ENCODE peak calls at places on chromosomes 3 and 15, in eight cellular contexts. L is transverse colon, C is Peyer's patch, X is endothelial cell of umbilical vein, B is HCT116, K is prostate gland, P is breast epithelium, S is tibial nerve. O is an unnamed sample.

GRCh38 chr15:80945605-80946004 is 44.0 kb downstream of the MESD start:
- DNase-seq in B (no peak), X (no peak), S (no peak), C (no peak), L (no peak), P (no peak), K (no peak), O (no peak)

GRCh38 chr15:64944961-64945360 is 33.3 kb downstream of the ANKDD1A start:
- DNase-seq in X (no peak), L (no peak), C (no peak), P (no peak), B (no peak), S (no peak), K (no peak), O (no peak)

GRCh38 chr3:137709011-137709601 is 55.0 kb upstream of the SOX14 start:
- DNase-seq in S (no peak), B (peak), P (no peak), L (no peak), K (no peak), X (no peak), C (no peak), O (no peak)

GRCh38 chr3:57169872-57170623 is 4.9 kb upstream of the IL17RD start:
- DNase-seq in K (peak), L (peak), C (peak), B (peak), S (peak), X (peak), P (peak), O (peak)

GRCh38 chr3:195119461-195120198 is 151.3 kb downstream of the XXYLT1 start:
- DNase-seq in S (no peak), C (no peak), L (no peak), X (peak), P (no peak), B (no peak), K (no peak), O (no peak)

GRCh38 chr3:135513106-135514063 is 452.1 kb upstream of the PPP2R3A start:
- DNase-seq in X (no peak), L (no peak), K (no peak), C (no peak), S (no peak), B (peak), P (no peak), O (no peak)

GRCh38 chr15:46442196-46442595 is 807.4 kb downstream of the SQOR start:
- DNase-seq in P (no peak), K (no peak), S (no peak), L (no peak), C (no peak), B (no peak), X (no peak), O (no peak)

GRCh38 chr3:62242846-62243245 is 130.5 kb downstream of the FEZF2 start:
- DNase-seq in C (no peak), X (no peak), B (no peak), S (no peak), L (no peak), P (no peak), K (no peak), O (no peak)

GRCh38 chr3:16252988-16253387 is 11.8 kb downstream of the DPH3 start:
- DNase-seq in C (no peak), L (no peak), K (no peak), X (no peak), B (no peak), S (no peak), P (no peak), O (no peak)

GRCh38 chr3:47370887-47371697 is 9.7 kb upstream of the PTPN23 start:
- DNase-seq in S (no peak), P (no peak), B (no peak), K (no peak), C (peak), L (peak), X (no peak), O (peak)

GRCh38 chr15:23422946-23423708 is 23.9 kb downstream of the GOLGA6L2 start:
- DNase-seq in X (no peak), K (no peak), L (no peak), S (no peak), P (peak), C (peak), B (no peak), O (no peak)

GRCh38 chr3:108512671-108513070 is 2.3 kb upstream of the MYH15 start:
- DNase-seq in K (peak), C (no peak), S (no peak), L (no peak), B (no peak), P (no peak), X (no peak), O (no peak)

GRCh38 chr3:99777210-99777549 is 40.5 kb upstream of the CMSS1 start:
- DNase-seq in L (no peak), B (no peak), C (no peak), X (no peak), K (no peak), P (no peak), S (no peak), O (no peak)

GRCh38 chr3:61821823-61822251 is 260.5 kb downstream of the PTPRG start:
- DNase-seq in P (no peak), B (no peak), L (no peak), K (no peak), C (no peak), X (no peak), S (no peak), O (no peak)

GRCh38 chr3:96931491-96931890 is 117.1 kb downstream of the EPHA6 start:
- DNase-seq in K (no peak), B (no peak), X (no peak), C (no peak), P (no peak), S (no peak), L (no peak), O (no peak)

GRCh38 chr3:69607466-69608035 is 131.7 kb upstream of the MITF start:
- DNase-seq in P (no peak), K (no peak), B (no peak), X (no peak), C (no peak), S (no peak), L (no peak), O (no peak)

GRCh38 chr3:69605849-69606248 is 133.4 kb upstream of the MITF start:
- DNase-seq in K (no peak), L (no peak), C (no peak), X (no peak), B (no peak), P (no peak), S (no peak), O (no peak)

GRCh38 chr3:69604735-69605435 is 134.4 kb upstream of the MITF start:
- DNase-seq in S (no peak), B (no peak), C (no peak), X (no peak), K (no peak), P (no peak), L (no peak), O (peak)

DNA sequence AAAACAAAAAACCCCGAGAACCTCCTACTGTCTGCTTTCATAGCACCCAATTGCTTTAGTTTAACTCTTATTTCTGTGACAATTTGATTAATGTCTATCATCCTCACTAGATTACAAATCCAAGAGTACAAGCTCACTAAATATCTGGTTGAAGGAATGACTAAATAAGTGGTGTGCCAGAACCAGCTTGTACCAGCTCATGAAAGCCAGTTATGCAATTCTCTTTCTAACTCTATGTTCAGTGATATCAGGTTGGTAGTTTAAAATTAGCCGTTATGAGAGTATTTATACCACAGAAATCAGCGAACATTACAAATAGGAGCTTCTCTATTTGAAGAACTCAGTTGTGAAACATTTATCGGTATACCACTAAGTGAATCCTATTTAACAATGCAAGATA is 137.2 kb upstream of the MITF start:
- DNase-seq in P (no peak), X (no peak), S (no peak), C (no peak), L (no peak), B (no peak), K (no peak), O (no peak)
- H3K4me3 ChIP-seq in P (no peak), X (no peak), S (no peak), C (no peak), L (no peak), B (no peak), K (no peak), O (no peak)

GRCh38 chr15:75213768-75214221 is 12.1 kb downstream of the C15orf39 start:
- DNase-seq in C (no peak), X (no peak), S (no peak), K (no peak), B (no peak), P (no peak), L (no peak), O (no peak)
- TF ChIP-seq POLR2A in C (no peak), X (no peak), S (no peak), K (no peak), B (no peak), P (no peak), L (no peak), O (no peak)

DNA sequence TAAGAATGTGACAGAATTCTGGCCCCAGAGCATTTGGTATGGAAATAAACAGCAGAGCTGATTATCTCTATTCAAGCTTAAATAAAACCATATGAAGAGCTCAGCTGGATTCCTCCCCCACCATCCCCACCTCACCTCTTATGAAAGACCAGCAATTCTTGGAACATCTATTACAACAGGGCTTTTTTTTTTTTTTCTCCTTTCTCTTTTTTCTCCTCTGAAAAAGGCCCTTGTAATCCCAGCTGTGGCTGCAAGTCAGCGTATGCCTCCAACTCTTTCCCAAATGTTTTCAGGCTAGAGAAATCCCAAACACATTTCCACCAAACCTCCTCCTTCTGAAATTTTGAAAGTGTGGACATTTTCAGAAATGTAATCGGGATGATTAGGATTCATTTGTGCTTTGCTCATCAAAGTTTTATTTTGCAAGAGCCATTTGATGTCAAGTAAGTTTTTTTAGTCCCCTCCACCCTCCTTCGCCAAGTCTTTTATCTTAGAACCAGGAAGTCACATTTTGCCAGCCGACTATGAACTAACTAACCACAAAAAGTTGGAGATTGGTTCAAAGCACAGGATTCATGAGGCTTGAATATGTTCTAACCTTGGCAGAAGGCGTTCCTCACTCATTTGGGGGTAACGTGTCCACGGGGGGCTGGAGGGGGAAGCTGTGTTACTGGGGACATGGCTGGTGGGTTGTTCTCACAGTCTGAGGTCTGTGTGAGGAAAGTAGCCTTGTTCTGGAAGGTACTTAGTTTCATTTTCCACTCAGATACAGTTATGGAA is 142.0 kb upstream of the PDZRN3 start:
- DNase-seq in P (no peak), B (no peak), S (peak), K (no peak), X (no peak), L (no peak), C (no peak), O (no peak)
- H3K4me3 ChIP-seq in P (peak), B (no peak), S (peak), K (no peak), X (no peak), L (no peak), C (no peak), O (no peak)

DNA sequence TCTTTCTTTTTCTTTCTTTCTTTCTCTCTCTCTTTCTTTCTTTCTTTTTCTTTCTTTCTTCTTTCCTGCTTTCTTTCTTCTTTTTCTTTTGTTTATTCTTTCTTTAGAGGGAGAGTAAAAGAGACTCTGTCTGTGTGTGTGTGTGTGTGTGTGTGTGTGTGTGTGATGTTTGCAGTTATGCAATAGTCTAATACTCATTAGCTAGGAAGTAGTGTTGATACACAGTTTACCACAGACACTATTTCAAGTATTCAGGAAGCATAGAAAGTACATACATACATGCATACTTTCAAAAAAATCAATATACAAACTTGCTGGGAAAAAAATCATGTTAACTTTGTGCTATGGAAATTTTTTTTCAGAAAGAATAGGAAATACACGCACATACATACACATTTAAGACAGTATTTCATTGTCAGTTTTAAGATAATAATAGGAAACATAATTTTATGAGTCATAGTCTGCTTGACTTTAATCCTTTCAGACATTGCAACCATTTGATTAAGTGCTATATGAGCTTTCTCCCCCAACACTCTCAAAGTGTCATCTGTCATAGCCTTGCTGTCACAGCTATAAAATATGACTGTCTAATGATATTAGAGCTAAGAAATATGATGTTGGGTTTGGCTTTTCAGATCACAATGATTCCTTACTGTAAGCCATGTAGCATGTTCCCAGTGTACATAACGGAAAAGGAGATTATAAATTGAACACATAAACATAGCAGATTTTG is 74.9 kb upstream of the EPHA3 start:
- DNase-seq in C (no peak), K (no peak), P (no peak), X (no peak), L (no peak), S (no peak), B (no peak), O (no peak)
- TF ChIP-seq POLR2A in C (no peak), K (no peak), P (no peak), X (no peak), L (no peak), S (no peak), B (no peak), O (no peak)

GRCh38 chr15:48643776-48644497 is 1.6 kb downstream of the FBN1 start:
- DNase-seq in K (no peak), C (no peak), L (no peak), S (no peak), P (no peak), X (peak), B (no peak), O (no peak)
- H3K4me3 ChIP-seq in K (peak), C (peak), L (peak), S (peak), P (peak), X (peak), B (no peak), O (peak)

GRCh38 chr3:79019137-79019923 is 748.5 kb downstream of the ROBO1 start:
- DNase-seq in P (peak), X (peak), C (peak), L (peak), S (peak), K (peak), B (no peak), O (peak)
- TF ChIP-seq POLR2A in P (no peak), X (peak), C (peak), L (peak), S (peak), K (peak), B (no peak), O (no peak)

GRCh38 chr3:37979798-37980476 is 10.6 kb upstream of the VILL start:
- DNase-seq in B (no peak), S (no peak), X (no peak), P (no peak), C (no peak), L (no peak), K (no peak), O (no peak)
- H3K4me3 ChIP-seq in B (no peak), S (no peak), X (no peak), P (no peak), C (no peak), L (no peak), K (no peak), O (no peak)

GRCh38 chr3:24494616-24495333 is at the start of gene THRB:
- DNase-seq in X (peak), S (peak), P (peak), C (peak), K (peak), B (peak), L (peak), O (peak)
- TF ChIP-seq POLR2A in X (no peak), S (no peak), P (peak), C (peak), K (peak), B (no peak), L (peak), O (peak)

DNA sequence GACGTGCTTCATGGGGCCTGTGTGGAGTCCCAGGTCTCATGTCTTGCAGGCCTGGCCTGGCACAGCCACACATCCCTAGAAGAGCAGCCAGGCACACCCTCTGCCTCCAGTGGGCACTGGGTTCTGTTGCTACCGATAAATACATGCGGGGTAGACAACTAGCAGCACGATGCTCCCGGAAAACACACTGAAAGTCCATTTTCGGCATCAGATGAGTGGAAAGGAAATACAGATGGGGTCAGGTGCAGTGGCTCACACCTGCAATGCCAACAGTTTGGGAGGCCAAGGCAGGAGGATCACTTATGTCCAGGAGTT is 165.1 kb downstream of the NSMCE3 start:
- DNase-seq in P (no peak), X (no peak), S (no peak), C (no peak), K (no peak), L (no peak), B (no peak), O (no peak)
- H3K4me3 ChIP-seq in P (no peak), X (no peak), S (no peak), C (no peak), K (no peak), L (no peak), B (no peak), O (no peak)

GRCh38 chr3:23202921-23203650 is at the start of gene UBE2E2:
- DNase-seq in S (peak), K (peak), C (peak), X (peak), B (no peak), L (peak), P (peak), O (peak)
- TF ChIP-seq POLR2A in S (peak), K (peak), C (no peak), X (no peak), B (no peak), L (peak), P (no peak), O (peak)